ENCODE peak calls at places on chromosomes 5 and 9, in four cellular contexts. One of them, this sample, is unnamed.

GRCh38 chr5:169185626-169186025 is 115.3 kb downstream of the SLIT3 start:
- ATAC-seq in heart left ventricle: peak
- ATAC-seq in body of pancreas: no peak
- ATAC-seq in HCT116: no peak
- ATAC-seq in this sample: no peak

GRCh38 chr5:111227805-111228204 is 3.6 kb downstream of the CAMK4 start:
- ATAC-seq in heart left ventricle: no peak
- ATAC-seq in body of pancreas: no peak
- ATAC-seq in HCT116: no peak
- ATAC-seq in this sample: no peak

GRCh38 chr5:68886814-68887213 is 207.0 kb upstream of the SLC30A5 start:
- ATAC-seq in heart left ventricle: no peak
- ATAC-seq in body of pancreas: no peak
- ATAC-seq in HCT116: no peak
- ATAC-seq in this sample: no peak

GRCh38 chr9:70479880-70480291 is 65.4 kb upstream of the KLF9 start:
- ATAC-seq in heart left ventricle: peak
- ATAC-seq in body of pancreas: peak
- ATAC-seq in HCT116: peak
- ATAC-seq in this sample: no peak

GRCh38 chr5:132477784-132478497 is 12.6 kb downstream of the IRF1 start:
- ATAC-seq in heart left ventricle: no peak
- ATAC-seq in body of pancreas: no peak
- ATAC-seq in HCT116: no peak
- ATAC-seq in this sample: no peak

GRCh38 chr5:133957591-133957990 is 10.8 kb downstream of the C5orf15 start:
- ATAC-seq in heart left ventricle: no peak
- ATAC-seq in body of pancreas: no peak
- ATAC-seq in HCT116: no peak
- ATAC-seq in this sample: no peak

GRCh38 chr9:118643118-118643517 is 726.1 kb downstream of the BRINP1 start:
- ATAC-seq in heart left ventricle: no peak
- ATAC-seq in body of pancreas: peak
- ATAC-seq in HCT116: no peak
- ATAC-seq in this sample: no peak

GRCh38 chr5:51651476-51651875 is 268.2 kb downstream of the ISL1 start:
- ATAC-seq in heart left ventricle: no peak
- ATAC-seq in body of pancreas: no peak
- ATAC-seq in HCT116: no peak
- ATAC-seq in this sample: no peak

GRCh38 chr5:131825404-131826013 is 28.7 kb upstream of the FNIP1 start:
- ATAC-seq in heart left ventricle: no peak
- ATAC-seq in body of pancreas: no peak
- ATAC-seq in HCT116: no peak
- ATAC-seq in this sample: no peak

GRCh38 chr9:89635007-89635742 is 30.4 kb downstream of the GADD45G start:
- ATAC-seq in heart left ventricle: peak
- ATAC-seq in body of pancreas: peak
- ATAC-seq in HCT116: no peak
- ATAC-seq in this sample: peak

GRCh38 chr5:173341911-173342535 is 13.8 kb upstream of the STC2 start:
- ATAC-seq in heart left ventricle: no peak
- ATAC-seq in body of pancreas: no peak
- ATAC-seq in HCT116: no peak
- ATAC-seq in this sample: no peak

GRCh38 chr5:77012601-77013000 is 17.6 kb upstream of the AGGF1 start:
- ATAC-seq in heart left ventricle: no peak
- ATAC-seq in body of pancreas: no peak
- ATAC-seq in HCT116: no peak
- ATAC-seq in this sample: no peak

DNA sequence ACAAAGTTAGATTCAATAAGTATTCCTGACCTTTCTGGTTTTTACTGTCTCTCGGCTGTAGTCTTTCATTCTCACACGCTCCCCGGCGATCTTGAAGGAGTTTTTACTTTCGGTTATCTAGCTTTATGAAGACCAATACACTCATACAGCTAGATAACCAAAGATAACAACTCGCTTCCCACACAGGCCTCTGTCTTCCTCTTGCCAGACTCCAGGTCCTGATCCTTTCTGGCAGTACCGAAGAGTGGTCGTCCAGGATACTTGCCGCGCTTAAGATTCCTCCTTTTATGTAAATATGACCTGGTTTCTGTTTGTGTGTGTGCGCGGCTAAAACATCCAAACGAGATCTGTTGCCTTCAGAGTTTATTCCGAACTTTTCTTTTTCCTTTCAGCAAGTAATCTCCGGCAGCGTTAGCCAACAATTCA is 216.2 kb downstream of the MEF2C start:
- ATAC-seq in heart left ventricle: no peak
- ATAC-seq in body of pancreas: no peak
- ATAC-seq in HCT116: no peak
- ATAC-seq in this sample: no peak
- H3K4me3 ChIP-seq in heart left ventricle: peak
- H3K4me3 ChIP-seq in body of pancreas: no peak
- H3K4me3 ChIP-seq in HCT116: no peak
- H3K4me3 ChIP-seq in this sample: peak

DNA sequence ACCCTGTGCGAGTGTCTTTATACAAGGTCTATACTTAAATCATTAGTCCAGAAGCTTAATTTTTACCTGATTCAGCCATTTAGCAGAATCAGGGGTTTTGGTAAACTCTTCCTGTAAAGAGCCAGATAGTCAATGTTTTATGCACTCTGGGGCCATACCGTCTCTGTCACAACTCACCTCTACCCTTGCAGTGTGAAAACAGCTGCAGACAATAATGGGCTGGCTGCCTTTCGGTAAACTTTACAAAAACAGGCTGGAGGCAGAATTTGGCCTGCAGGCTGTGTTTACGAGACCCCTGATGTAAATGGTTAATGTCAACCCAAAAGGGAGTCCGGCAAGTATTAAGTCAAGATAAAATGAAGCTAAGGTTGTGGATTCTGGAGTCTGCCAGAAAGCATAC is 32.8 kb downstream of the SMARCA2 start:
- ATAC-seq in heart left ventricle: no peak
- ATAC-seq in body of pancreas: no peak
- ATAC-seq in HCT116: no peak
- ATAC-seq in this sample: peak
- TF ChIP-seq POLR2A in heart left ventricle: no peak
- TF ChIP-seq POLR2A in body of pancreas: no peak
- TF ChIP-seq POLR2A in HCT116: no peak
- TF ChIP-seq POLR2A in this sample: no peak

DNA sequence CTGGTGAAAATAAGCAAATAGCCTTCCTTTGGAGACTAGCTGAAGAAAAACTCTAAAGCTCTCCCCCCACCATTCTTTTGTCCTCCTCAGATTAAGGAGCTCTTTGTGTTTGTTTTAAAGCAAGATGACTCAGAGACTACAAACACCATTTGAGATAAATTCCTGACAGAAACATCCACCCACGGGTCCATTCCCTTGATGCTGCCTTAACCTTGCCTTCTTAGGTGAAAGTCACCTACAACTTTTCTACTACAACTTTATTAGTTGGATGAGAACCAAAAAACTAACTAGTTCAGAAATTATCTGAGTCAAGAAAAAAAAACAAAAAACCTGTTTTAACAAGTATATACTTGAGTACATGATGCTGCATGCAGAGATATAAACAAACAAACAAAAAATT is 831.1 kb downstream of the NR2F1-AS1 start:
- ATAC-seq in heart left ventricle: no peak
- ATAC-seq in body of pancreas: no peak
- ATAC-seq in HCT116: peak
- ATAC-seq in this sample: no peak
- H3K27ac ChIP-seq in heart left ventricle: no peak
- H3K27ac ChIP-seq in body of pancreas: no peak
- H3K27ac ChIP-seq in HCT116: peak
- H3K27ac ChIP-seq in this sample: no peak

DNA sequence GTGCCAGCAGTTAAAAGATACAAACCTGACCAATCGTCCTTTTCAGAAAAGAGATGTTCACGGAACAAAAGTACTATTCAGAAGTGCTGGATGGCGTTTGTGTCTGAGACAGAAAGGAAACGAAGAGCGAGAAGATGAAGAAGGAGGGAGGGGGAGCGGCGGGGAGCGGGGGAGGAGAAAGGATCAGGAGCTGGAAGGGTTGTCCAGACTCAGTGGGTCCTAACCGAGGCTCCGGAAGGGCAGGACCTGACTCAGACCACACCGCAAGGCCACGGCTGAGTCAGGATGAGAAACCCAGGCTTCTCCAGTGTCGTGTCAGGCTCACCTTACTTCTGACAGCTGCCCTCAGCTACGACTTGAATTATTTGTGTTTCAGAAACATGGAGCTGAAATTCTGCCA is 46.2 kb downstream of the PAX5 start:
- ATAC-seq in heart left ventricle: no peak
- ATAC-seq in body of pancreas: no peak
- ATAC-seq in HCT116: no peak
- ATAC-seq in this sample: no peak
- H3K4me3 ChIP-seq in heart left ventricle: no peak
- H3K4me3 ChIP-seq in body of pancreas: no peak
- H3K4me3 ChIP-seq in HCT116: no peak
- H3K4me3 ChIP-seq in this sample: no peak

GRCh38 chr5:373710-374602 is 52.4 kb downstream of the AHRR start:
- ATAC-seq in heart left ventricle: no peak
- ATAC-seq in body of pancreas: no peak
- ATAC-seq in HCT116: peak
- ATAC-seq in this sample: no peak

GRCh38 chr5:375921-376871 is 54.7 kb downstream of the AHRR start:
- ATAC-seq in heart left ventricle: peak
- ATAC-seq in body of pancreas: no peak
- ATAC-seq in HCT116: no peak
- ATAC-seq in this sample: no peak

GRCh38 chr5:372911-373709 is 51.6 kb downstream of the AHRR start:
- ATAC-seq in heart left ventricle: no peak
- ATAC-seq in body of pancreas: no peak
- ATAC-seq in HCT116: peak
- ATAC-seq in this sample: no peak

GRCh38 chr5:375336-375920 is 53.9 kb downstream of the AHRR start:
- ATAC-seq in heart left ventricle: no peak
- ATAC-seq in body of pancreas: no peak
- ATAC-seq in HCT116: no peak
- ATAC-seq in this sample: no peak

GRCh38 chr5:374631-375335 is 53.3 kb downstream of the AHRR start:
- ATAC-seq in heart left ventricle: no peak
- ATAC-seq in body of pancreas: no peak
- ATAC-seq in HCT116: no peak
- ATAC-seq in this sample: no peak
- TF ChIP-seq POLR2A in heart left ventricle: no peak
- TF ChIP-seq POLR2A in body of pancreas: no peak
- TF ChIP-seq POLR2A in HCT116: no peak
- TF ChIP-seq POLR2A in this sample: no peak

This sample was measured in gastroesophageal sphincter.